ENCODE peak calls at places on chromosomes 12 and 14, in seven cellular contexts. I is tibial artery, F is hepatocyte, H is fibroblast of lung, L is ovary, M is left ventricle myocardium inferior, U is OCI-LY7. B is an unnamed sample. For H3K4me1, the result is how much of the 10 kb centered on the place peaks cover.

GRCh38 chr12:52367876-52368275 is 595 bp upstream of the KRT85 start:
- DNase-seq in M (no peak), F (no peak), H (no peak), U (no peak), L (no peak), I (peak), B (no peak)

GRCh38 chr12:98198261-98198982 is 317.0 kb upstream of the TMPO start:
- DNase-seq in I (no peak), M (no peak), U (peak), H (no peak), F (no peak), L (no peak), B (no peak)

GRCh38 chr12:92408072-92408900 is 262.6 kb upstream of the BTG1 start:
- DNase-seq in H (peak), U (peak), F (peak), I (no peak), M (no peak), L (no peak), B (peak)

GRCh38 chr12:78914859-78915331 is 50.3 kb downstream of the SYT1 start:
- DNase-seq in L (no peak), I (no peak), F (peak), H (no peak), M (no peak), U (no peak), B (no peak)

GRCh38 chr12:50325890-50326391 is 42.6 kb upstream of the LIMA1 start:
- DNase-seq in H (peak), L (no peak), U (no peak), I (no peak), F (no peak), M (no peak), B (no peak)

GRCh38 chr12:124811633-124812032 is 52.0 kb downstream of the SCARB1 start:
- DNase-seq in U (no peak), L (no peak), I (no peak), F (no peak), H (no peak), M (no peak), B (no peak)

GRCh38 chr12:106868982-106869381 is 86.7 kb upstream of the TMEM263 start:
- DNase-seq in L (no peak), H (no peak), F (no peak), U (no peak), M (no peak), I (no peak), B (no peak)

GRCh38 chr12:24083787-24084186 is 134.3 kb upstream of the SOX5 start:
- DNase-seq in I (no peak), H (no peak), U (no peak), L (no peak), M (no peak), F (no peak), B (no peak)

GRCh38 chr14:86038401-86038985 is 508.5 kb downstream of the FLRT2 start:
- DNase-seq in U (peak), I (no peak), L (no peak), M (no peak), F (peak), H (peak), B (peak)

GRCh38 chr12:61504396-61505115 is 755.6 kb upstream of the USP15 start:
- DNase-seq in H (no peak), I (no peak), U (no peak), M (no peak), L (no peak), F (peak), B (no peak)

GRCh38 chr12:14833952-14834351 is 9.4 kb downstream of the ART4 start:
- DNase-seq in F (no peak), L (no peak), I (no peak), U (no peak), H (peak), M (no peak), B (no peak)

GRCh38 chr14:89924224-89924623 is 30.3 kb downstream of the EFCAB11 start:
- DNase-seq in M (no peak), I (no peak), F (no peak), L (no peak), H (no peak), U (no peak), B (no peak)

GRCh38 chr14:98725196-98725595 is 546.8 kb downstream of the BCL11B start:
- DNase-seq in M (no peak), H (no peak), F (no peak), I (no peak), U (peak), L (no peak), B (no peak)

GRCh38 chr12:131829351-131829794 is 1.2 kb downstream of the MMP17 start:
- DNase-seq in U (no peak), F (peak), L (peak), I (no peak), H (peak), M (no peak), B (no peak)

GRCh38 chr12:93153321-93153720 is 224.2 kb upstream of the EEA1 start:
- DNase-seq in H (peak), F (no peak), U (no peak), L (no peak), M (no peak), I (no peak), B (no peak)

GRCh38 chr14:24411468-24412454 is 13.0 kb downstream of the NYNRIN start:
- DNase-seq in M (no peak), U (peak), F (peak), H (peak), I (no peak), L (peak), B (no peak)

GRCh38 chr12:60148109-60148508 is 552.3 kb downstream of the SLC16A7 start:
- DNase-seq in M (no peak), F (peak), U (no peak), I (no peak), L (no peak), H (peak), B (no peak)

GRCh38 chr12:115227137-115227615 is 543.2 kb upstream of the TBX3 start:
- DNase-seq in H (peak), F (peak), U (no peak), I (no peak), L (no peak), M (peak), B (peak)

GRCh38 chr14:28754209-28754985 is 12.2 kb upstream of the FOXG1 start:
- DNase-seq in I (no peak), U (peak), M (no peak), F (peak), L (no peak), H (peak), B (peak)

GRCh38 chr14:25049127-25049558 is 804 bp downstream of the STXBP6 start:
- DNase-seq in H (peak), F (peak), U (no peak), M (no peak), I (no peak), L (no peak), B (no peak)

GRCh38 chr14:22314183-22314820 is 274.7 kb downstream of the DAD1 start:
- DNase-seq in H (peak), F (peak), L (no peak), M (no peak), U (peak), I (no peak), B (no peak)
- H3K27ac ChIP-seq in H (no peak), F (no peak), L (no peak), M (no peak), U (no peak), I (peak), B (no peak)

DNA sequence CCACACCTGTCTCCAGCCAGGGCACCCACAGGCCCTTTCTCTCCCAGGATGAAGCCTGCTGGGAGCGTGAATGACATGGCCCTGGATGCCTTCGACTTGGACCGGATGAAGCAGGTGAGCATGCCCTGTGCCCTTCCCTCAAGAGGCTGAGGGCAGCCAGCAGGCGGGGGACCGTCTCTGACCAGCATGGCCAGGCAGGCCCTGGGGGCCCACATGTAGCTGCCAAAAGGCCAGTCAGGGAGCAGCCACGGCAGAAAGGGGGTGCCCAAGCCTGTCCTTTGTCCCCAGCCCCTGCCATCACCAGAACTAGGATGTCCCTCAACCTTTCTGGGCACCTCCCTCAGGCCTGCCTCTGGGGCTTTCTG is 18.3 kb downstream of the DEGS2 start:
- DNase-seq in H (no peak), L (no peak), U (no peak), I (no peak), M (no peak), F (no peak), B (no peak)
- H3K4me1 ChIP-seq in H (under half), L (under half), U (under half), I (under half), M (under half), F (under half), B (under half)

DNA sequence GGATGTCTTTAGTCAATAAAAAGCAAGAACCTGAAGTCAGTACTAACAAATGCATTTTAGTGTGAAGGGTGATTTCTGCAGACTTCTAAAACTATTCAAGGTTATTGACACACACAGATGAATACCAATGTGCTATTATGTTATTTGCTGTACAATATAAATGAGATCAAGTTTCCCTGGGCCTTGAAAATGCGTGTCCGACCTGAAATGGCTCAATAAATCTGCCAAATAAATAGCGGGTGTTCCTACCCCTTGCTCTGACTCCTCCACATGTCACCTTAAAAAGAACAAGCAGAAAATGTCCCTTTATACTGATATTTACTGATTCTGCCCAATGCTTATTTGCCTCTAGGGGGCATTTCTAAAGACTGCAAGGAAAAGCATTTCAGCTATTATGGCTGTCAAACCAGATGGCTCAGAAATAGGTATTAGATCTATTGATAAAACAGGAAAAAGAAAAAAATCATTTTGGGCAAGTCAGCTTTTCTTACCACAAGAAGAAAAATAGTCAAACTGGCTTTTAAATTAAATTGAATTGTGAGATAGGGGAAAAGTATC is 367.3 kb upstream of the KITLG start:
- DNase-seq in H (no peak), I (no peak), U (no peak), F (no peak), M (no peak), L (no peak), B (no peak)
- TF ChIP-seq CTCF in H (no peak), I (no peak), U (peak), F (peak), M (no peak), L (no peak), B (no peak)

DNA sequence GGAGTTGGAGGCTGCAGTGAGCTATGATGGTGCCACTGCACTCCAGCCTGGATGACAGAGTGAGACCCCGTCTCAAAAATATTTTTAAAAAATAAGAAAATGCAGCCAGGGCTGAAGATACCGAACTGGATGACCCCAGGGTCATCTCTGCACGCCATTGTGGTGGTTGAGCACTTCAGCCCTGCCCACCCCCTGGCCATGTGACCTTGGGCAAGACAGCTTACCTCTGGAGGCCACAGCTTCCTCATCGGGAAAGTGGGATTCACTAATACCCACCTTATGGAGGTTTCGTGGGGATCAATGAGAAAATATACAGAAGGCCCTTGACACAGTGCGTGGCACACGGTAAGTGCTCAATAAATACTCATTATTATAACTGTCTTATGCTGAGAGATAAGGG is 25.5 kb downstream of the MVK start:
- DNase-seq in M (no peak), I (no peak), H (no peak), F (no peak), L (no peak), U (no peak), B (no peak)
- H3K27ac ChIP-seq in M (no peak), I (no peak), H (no peak), F (no peak), L (no peak), U (no peak), B (no peak)

GRCh38 chr14:76067536-76067935 is 82.0 kb downstream of the IFT43 start:
- DNase-seq in M (no peak), F (no peak), U (no peak), I (no peak), H (no peak), L (no peak), B (no peak)
- H3K4me1 ChIP-seq in M (under half), F (under half), U (under half), I (under half), H (under half), L (under half), B (under half)